ENCODE peak calls at places on chromosomes 13 and 19, in six cellular contexts. E, B, U, A, V and P are unnamed samples.

GRCh38 chr13:56561327-56561726 is 579.4 kb upstream of the PRR20A start:
- DNase-seq in E (no peak), B (no peak), U (no peak), A (no peak), V (peak; percentile 1), P (no peak)

GRCh38 chr13:96898212-96898611 is 96.1 kb downstream of the OXGR1 start:
- DNase-seq in E (peak; percentile 13), B (no peak), U (peak; percentile 4), A (no peak), V (no peak), P (no peak)

GRCh38 chr13:64239372-64239771 is 2823.7 kb upstream of the PCDH20 start:
- DNase-seq in E (no peak), B (no peak), U (peak; percentile 4), A (no peak), V (no peak), P (peak; percentile 4)

GRCh38 chr19:37930416-37930815 is 23.4 kb downstream of the SIPA1L3 start:
- DNase-seq in E (no peak), B (no peak), U (no peak), A (no peak), V (no peak), P (no peak)

GRCh38 chr13:29059837-29060236 is 239.7 kb downstream of the MTUS2 start:
- DNase-seq in E (no peak), B (no peak), U (no peak), A (no peak), V (no peak), P (no peak)

GRCh38 chr13:21033866-21034601 is 27.4 kb downstream of the LATS2 start:
- DNase-seq in E (no peak), B (no peak), U (no peak), A (no peak), V (no peak), P (no peak)

GRCh38 chr13:24187185-24187584 is 26.7 kb downstream of the SPATA13 start:
- DNase-seq in E (no peak), B (no peak), U (no peak), A (no peak), V (no peak), P (no peak)

GRCh38 chr19:32256341-32256975 is 89.0 kb upstream of the ZNF507 start:
- DNase-seq in E (no peak), B (no peak), U (no peak), A (no peak), V (no peak), P (no peak)

GRCh38 chr13:66943530-66943929 is 286.6 kb downstream of the PCDH9 start:
- DNase-seq in E (no peak), B (no peak), U (no peak), A (no peak), V (no peak), P (no peak)

GRCh38 chr19:41998246-41999020 is 4.4 kb upstream of the ATP1A3 start:
- DNase-seq in E (no peak), B (no peak), U (peak; percentile 71), A (peak; percentile 61), V (peak; percentile 83), P (no peak)

GRCh38 chr13:39107484-39108040 is 69.3 kb downstream of the NHLRC3 start:
- DNase-seq in E (no peak), B (no peak), U (no peak), A (no peak), V (no peak), P (no peak)

GRCh38 chr13:38951525-38952313 is 38.9 kb downstream of the STOML3 start:
- DNase-seq in E (no peak), B (no peak), U (no peak), A (no peak), V (no peak), P (no peak)

GRCh38 chr19:55341191-55342043 is 1.7 kb downstream of the KMT5C start:
- DNase-seq in E (no peak), B (no peak), U (peak; percentile 87), A (peak; percentile 67), V (peak; percentile 98), P (no peak)

GRCh38 chr13:25776722-25777121 is 275.1 kb downstream of the SHISA2 start:
- DNase-seq in E (no peak), B (no peak), U (no peak), A (no peak), V (no peak), P (no peak)

GRCh38 chr19:52602931-52603330 is 32.8 kb downstream of the ZNF701 start:
- DNase-seq in E (no peak), B (no peak), U (no peak), A (no peak), V (no peak), P (no peak)

GRCh38 chr19:55384576-55385235 is 614 bp upstream of the TMEM238 start:
- DNase-seq in E (no peak), B (no peak), U (no peak), A (no peak), V (no peak), P (no peak)

GRCh38 chr19:51689751-51690358 is 3.3 kb upstream of the SPACA6 start:
- DNase-seq in E (no peak), B (no peak), U (no peak), A (peak; percentile 81), V (no peak), P (no peak)

GRCh38 chr13:45575146-45575829 is 40.3 kb downstream of the ERICH6B start:
- DNase-seq in E (no peak), B (no peak), U (no peak), A (no peak), V (no peak), P (no peak)

GRCh38 chr13:54980651-54981050 is 1952.0 kb downstream of the OLFM4 start:
- DNase-seq in E (no peak), B (no peak), U (no peak), A (no peak), V (no peak), P (no peak)

GRCh38 chr19:33773704-33774624 is 22.7 kb upstream of the KCTD15 start:
- DNase-seq in E (no peak), B (no peak), U (no peak), A (no peak), V (no peak), P (no peak)

GRCh38 chr19:39941615-39942507 is 7.4 kb upstream of the FCGBP start:
- DNase-seq in E (no peak), B (no peak), U (no peak), A (no peak), V (no peak), P (peak; percentile 9)

GRCh38 chr13:80389073-80390038 is 48.4 kb upstream of the SPRY2 start:
- DNase-seq in E (no peak), B (no peak), U (no peak), A (no peak), V (no peak), P (no peak)

GRCh38 chr13:36848228-36848982 is 29.4 kb downstream of the RFXAP start:
- DNase-seq in E (no peak), B (no peak), U (no peak), A (peak; percentile 32), V (no peak), P (no peak)

GRCh38 chr13:86856996-86857395 is 814.2 kb upstream of the SLITRK5 start:
- DNase-seq in E (no peak), B (no peak), U (no peak), A (peak; percentile 69), V (no peak), P (no peak)

GRCh38 chr13:84417426-84417825 is 535.2 kb upstream of the SLITRK1 start:
- DNase-seq in E (no peak), B (no peak), U (no peak), A (no peak), V (no peak), P (no peak)

GRCh38 chr19:32857584-32857983 is 12.0 kb downstream of the SLC7A9 start:
- DNase-seq in E (no peak), B (no peak), U (no peak), A (no peak), V (no peak), P (no peak)

GRCh38 chr19:16325671-16326400 is 1.2 kb downstream of the KLF2 start:
- DNase-seq in E (no peak), B (no peak), U (no peak), A (peak; percentile 54), V (peak; percentile 84), P (no peak)

GRCh38 chr19:1408300-1409203 is 1.2 kb downstream of the DAZAP1 start:
- DNase-seq in E (no peak), B (no peak), U (peak; percentile 63), A (peak; percentile 74), V (peak; percentile 68), P (no peak)

GRCh38 chr19:6020972-6021805 is 43.2 kb upstream of the RANBP3 start:
- DNase-seq in E (no peak), B (no peak), U (no peak), A (no peak), V (no peak), P (no peak)